ENCODE peak calls at places on chromosomes 4 and X, in nine cellular contexts. A is brain microvascular endothelial cell; J is stimulated activated CD4-positive, alpha-beta T cell treated with anti-CD3 and anti-CD28 coated beads, Interleukin-2, amount 100 ng/mL, for 4 hours; C is hippocampal formation; E is SK-MEL-5; R is iPS-NIHi11; M is AG10803; F is ACHN; Z is NCI-H510A treated with DMSO at 0.1 percent for 48 hours. D is an unnamed sample.

GRCh38 chrX:133188631-133189030 is 29.5 kb downstream of the TFDP3 start:
- DNase-seq in A (no peak), J (no peak), C (no peak), E (peak), R (no peak), M (no peak), F (no peak), Z (no peak), D (no peak)

GRCh38 chrX:97498093-97498492 is 614.4 kb downstream of the RPA4 start:
- DNase-seq in A (no peak), J (no peak), C (no peak), E (no peak), R (no peak), M (no peak), F (no peak), Z (no peak), D (no peak)

GRCh38 chrX:1521459-1521956 is 15.5 kb downstream of the P2RY8 start:
- DNase-seq in A (no peak), J (no peak), C (no peak), E (no peak), R (peak), M (no peak), F (no peak), Z (no peak), D (no peak)

GRCh38 chrX:37425370-37425769 is 76.2 kb downstream of the PRRG1 start:
- DNase-seq in A (peak), J (no peak), C (no peak), E (no peak), R (no peak), M (no peak), F (no peak), Z (no peak), D (no peak)

GRCh38 chrX:136115124-136115908 is 32.0 kb upstream of the FHL1 start:
- DNase-seq in A (no peak), J (no peak), C (no peak), E (no peak), R (no peak), M (peak), F (no peak), Z (no peak), D (no peak)

GRCh38 chrX:26007462-26007861 is 130.7 kb upstream of the MAGEB18 start:
- DNase-seq in A (no peak), J (no peak), C (no peak), E (no peak), R (no peak), M (no peak), F (no peak), Z (no peak), D (no peak)

GRCh38 chr4:167779864-167780263 is 312.5 kb upstream of the ANXA10 start:
- DNase-seq in A (no peak), J (no peak), C (no peak), E (no peak), R (no peak), M (no peak), F (no peak), Z (no peak), D (no peak)

GRCh38 chr4:127045872-127046271 is 586.9 kb upstream of the INTU start:
- DNase-seq in A (no peak), J (no peak), C (no peak), E (no peak), R (peak), M (no peak), F (no peak), Z (no peak), D (no peak)

GRCh38 chr4:48945981-48946380 is 39.4 kb upstream of the OCIAD2 start:
- DNase-seq in A (no peak), J (no peak), C (no peak), E (no peak), R (no peak), M (no peak), F (no peak), Z (no peak), D (no peak)

GRCh38 chrX:139198936-139199335 is 331.6 kb upstream of the F9 start:
- DNase-seq in A (no peak), J (no peak), C (no peak), E (no peak), R (no peak), M (no peak), F (no peak), Z (no peak), D (no peak)

GRCh38 chr4:32985256-32985655 is 2265.1 kb downstream of the PCDH7 start:
- DNase-seq in A (peak), J (no peak), C (no peak), E (no peak), R (no peak), M (peak), F (peak), Z (no peak), D (no peak)

GRCh38 chr4:22029803-22030202 is 81.2 kb upstream of the KCNIP4 start:
- DNase-seq in A (no peak), J (no peak), C (no peak), E (no peak), R (peak), M (no peak), F (no peak), Z (peak), D (no peak)

GRCh38 chrX:45803383-45803921 is 602.8 kb upstream of the DIPK2B start:
- DNase-seq in A (peak), J (peak), C (no peak), E (no peak), R (no peak), M (peak), F (peak), Z (no peak), D (no peak)

GRCh38 chrX:109959356-109959871 is 43.5 kb upstream of the TMEM164 start:
- DNase-seq in A (no peak), J (no peak), C (no peak), E (no peak), R (no peak), M (no peak), F (no peak), Z (no peak), D (no peak)

GRCh38 chrX:44162964-44163475 is 180.5 kb downstream of the EFHC2 start:
- DNase-seq in A (no peak), J (no peak), C (no peak), E (peak), R (no peak), M (no peak), F (no peak), Z (no peak), D (no peak)

GRCh38 chr4:95091272-95091671 is 333.5 kb downstream of the BMPR1B start:
- DNase-seq in A (no peak), J (no peak), C (no peak), E (peak), R (no peak), M (peak), F (no peak), Z (no peak), D (no peak)

GRCh38 chr4:71860643-71861042 is 76.8 kb upstream of the GC start:
- DNase-seq in A (no peak), J (no peak), C (no peak), E (no peak), R (no peak), M (no peak), F (peak), Z (peak), D (no peak)

GRCh38 chr4:106687026-106687425 is 318.4 kb upstream of the GIMD1 start:
- DNase-seq in A (peak), J (no peak), C (no peak), E (no peak), R (no peak), M (peak), F (no peak), Z (no peak), D (no peak)

GRCh38 chrX:132022863-132023116 is 312 bp upstream of the STK26 start:
- DNase-seq in A (no peak), J (no peak), C (no peak), E (no peak), R (no peak), M (no peak), F (no peak), Z (peak), D (no peak)

GRCh38 chrX:119693032-119693995 is at the start of gene SEPTIN6:
- DNase-seq in A (peak), J (peak), C (no peak), E (peak), R (peak), M (peak), F (peak), Z (peak), D (peak)

GRCh38 chrX:13775837-13776236 is 41.1 kb downstream of the GPM6B start:
- DNase-seq in A (no peak), J (no peak), C (no peak), E (no peak), R (no peak), M (no peak), F (no peak), Z (no peak), D (no peak)

GRCh38 chr4:126778348-126778747 is 854.4 kb upstream of the INTU start:
- DNase-seq in A (peak), J (no peak), C (no peak), E (no peak), R (no peak), M (peak), F (no peak), Z (no peak), D (no peak)

GRCh38 chrX:19709812-19710518 is 177.4 kb downstream of the SH3KBP1 start:
- DNase-seq in A (peak), J (no peak), C (no peak), E (peak), R (no peak), M (peak), F (peak), Z (no peak), D (no peak)

GRCh38 chrX:18887177-18887820 is 96.6 kb downstream of the PHKA2 start:
- DNase-seq in A (no peak), J (no peak), C (no peak), E (no peak), R (no peak), M (no peak), F (no peak), Z (no peak), D (no peak)

D was measured in G401.